ENCODE peak calls at places on chromosomes 3 and 15, in four cellular contexts. B is AML-193, C is NCI-H345, I is fibroblast of the aortic adventitia. P is an unnamed sample.

GRCh38 chr3:94114667-94115066 is 51.8 kb downstream of the NSUN3 start:
- DNase-seq in B (no peak), I (no peak), C (no peak), P (no peak)

GRCh38 chr3:168925568-168925967 is 737.9 kb downstream of the MECOM start:
- DNase-seq in B (no peak), I (no peak), C (no peak), P (no peak)

GRCh38 chr15:43867096-43867495 is 40.3 kb downstream of the WDR76 start:
- DNase-seq in I (no peak), C (no peak), B (no peak), P (no peak)

GRCh38 chr3:72848703-72849081 is 447 bp upstream of the SHQ1 start:
- DNase-seq in C (peak; percentile 47), B (peak; percentile 72), I (peak; percentile 34), P (no peak)

GRCh38 chr3:187456268-187456667 is 88.1 kb downstream of the RTP4 start:
- DNase-seq in B (no peak), C (no peak), I (peak; percentile 58), P (peak; percentile 61)

GRCh38 chr3:186260726-186261125 is 101.3 kb downstream of the DGKG start:
- DNase-seq in I (no peak), C (no peak), B (no peak), P (no peak)

GRCh38 chr3:143674100-143674968 is 173.9 kb downstream of the SLC9A9 start:
- DNase-seq in I (peak; percentile 79), C (peak; percentile 62), B (peak; percentile 89), P (peak; percentile 67)

GRCh38 chr15:49742381-49742780 is 121.5 kb downstream of the DTWD1 start:
- DNase-seq in B (no peak), I (peak; percentile 36), C (no peak), P (no peak)

GRCh38 chr3:30305021-30305420 is 301.4 kb upstream of the TGFBR2 start:
- DNase-seq in B (no peak), C (no peak), I (no peak), P (no peak)

GRCh38 chr15:45026646-45027045 is 3.7 kb downstream of the SORD start:
- DNase-seq in C (no peak), B (no peak), I (no peak), P (no peak)

GRCh38 chr15:86645861-86646393 is 566.3 kb downstream of the AGBL1 start:
- DNase-seq in C (peak; percentile 34), B (no peak), I (no peak), P (no peak)

GRCh38 chr3:111895079-111895478 is 36.0 kb downstream of the PHLDB2 start:
- DNase-seq in B (peak; percentile 56), C (no peak), I (peak; percentile 40), P (no peak)

GRCh38 chr15:48616216-48616615 is 29.3 kb downstream of the FBN1 start:
- DNase-seq in C (no peak), B (no peak), I (no peak), P (no peak)

GRCh38 chr15:49718234-49718633 is 97.4 kb downstream of the DTWD1 start:
- DNase-seq in I (peak; percentile 91), B (peak; percentile 68), C (no peak), P (no peak)

GRCh38 chr3:112116777-112117186 is 16.3 kb downstream of the GCSAM start:
- DNase-seq in B (no peak), C (no peak), I (no peak), P (no peak)

GRCh38 chr15:36263666-36264065 is 315.8 kb upstream of the CDIN1 start:
- DNase-seq in I (no peak), B (no peak), C (no peak), P (no peak)

GRCh38 chr3:94249491-94250079 is 186.7 kb downstream of the NSUN3 start:
- DNase-seq in I (peak; percentile 82), B (peak; percentile 46), C (peak; percentile 28), P (peak; percentile 41)

GRCh38 chr15:97235285-97235985 is 725.1 kb upstream of the ARRDC4 start:
- DNase-seq in I (peak; percentile 40), B (peak; percentile 22), C (peak; percentile 52), P (no peak)

P was measured in dorsolateral prefrontal cortex.